ENCODE peak calls at places on chromosomes 7 and 10, in ten cellular contexts. Q, B, S, I, V, X, Z, W, N and A are unnamed samples.

GRCh38 chr7:75905785-75906604 is 9.0 kb upstream of the POR start:
- DNase-seq in Q (peak), B (peak), S (peak), I (no peak), V (no peak), X (peak), Z (no peak), W (no peak), N (peak), A (peak)

GRCh38 chr10:49598986-49599385 is 11.1 kb upstream of the SLC18A3 start:
- DNase-seq in Q (no peak), B (no peak), S (peak), I (no peak), V (no peak), X (peak), Z (no peak), W (no peak), N (peak), A (peak)

GRCh38 chr10:46520941-46521340 is 35.5 kb downstream of the GPRIN2 start:
- DNase-seq in Q (peak), B (peak), S (peak), I (no peak), V (no peak), X (no peak), Z (no peak), W (no peak), N (peak), A (no peak)

GRCh38 chr7:33874943-33875342 is 30.4 kb upstream of the BMPER start:
- DNase-seq in Q (peak), B (no peak), S (peak), I (no peak), V (no peak), X (peak), Z (no peak), W (no peak), N (peak), A (no peak)

GRCh38 chr7:100879685-100880261 is 4.9 kb downstream of the SRRT start:
- DNase-seq in Q (no peak), B (no peak), S (no peak), I (no peak), V (no peak), X (no peak), Z (no peak), W (no peak), N (no peak), A (no peak)

GRCh38 chr7:44534501-44534900 is 6.6 kb downstream of the NPC1L1 start:
- DNase-seq in Q (peak), B (no peak), S (peak), I (peak), V (no peak), X (no peak), Z (no peak), W (no peak), N (no peak), A (peak)

GRCh38 chr7:13908667-13909382 is 80.6 kb downstream of the ETV1 start:
- DNase-seq in Q (no peak), B (no peak), S (peak), I (peak), V (no peak), X (no peak), Z (no peak), W (no peak), N (no peak), A (no peak)

GRCh38 chr7:101378808-101379207 is 16.1 kb downstream of the COL26A1 start:
- DNase-seq in Q (peak), B (no peak), S (peak), I (no peak), V (no peak), X (no peak), Z (no peak), W (no peak), N (no peak), A (peak)

GRCh38 chr7:158098125-158099030 is 489.2 kb downstream of the PTPRN2 start:
- DNase-seq in Q (no peak), B (no peak), S (no peak), I (no peak), V (no peak), X (no peak), Z (no peak), W (no peak), N (no peak), A (no peak)

GRCh38 chr10:53130337-53130736 is 357.8 kb upstream of the MBL2 start:
- DNase-seq in Q (no peak), B (no peak), S (no peak), I (no peak), V (no peak), X (no peak), Z (no peak), W (no peak), N (no peak), A (no peak)

GRCh38 chr7:95649546-95649945 is 53.2 kb upstream of the PDK4 start:
- DNase-seq in Q (no peak), B (no peak), S (no peak), I (no peak), V (no peak), X (no peak), Z (no peak), W (no peak), N (no peak), A (no peak)

GRCh38 chr7:18202315-18203045 is 174.8 kb upstream of the PRPS1L1 start:
- DNase-seq in Q (no peak), B (no peak), S (no peak), I (no peak), V (no peak), X (no peak), Z (no peak), W (no peak), N (no peak), A (no peak)

GRCh38 chr10:70432101-70432500 is 9.4 kb downstream of the NODAL start:
- DNase-seq in Q (no peak), B (no peak), S (peak), I (no peak), V (no peak), X (no peak), Z (no peak), W (no peak), N (no peak), A (no peak)

GRCh38 chr7:33221374-33221773 is 92.0 kb downstream of the BBS9 start:
- DNase-seq in Q (no peak), B (no peak), S (no peak), I (no peak), V (no peak), X (no peak), Z (no peak), W (no peak), N (no peak), A (no peak)

GRCh38 chr7:94374231-94374630 is 20.5 kb upstream of the COL1A2 start:
- DNase-seq in Q (peak), B (peak), S (peak), I (no peak), V (no peak), X (peak), Z (no peak), W (no peak), N (peak), A (peak)

GRCh38 chr10:82942572-82943091 is 1067.6 kb downstream of the NRG3 start:
- DNase-seq in Q (no peak), B (no peak), S (peak), I (no peak), V (no peak), X (peak), Z (no peak), W (no peak), N (no peak), A (no peak)

GRCh38 chr10:10677479-10677878 is 340.2 kb upstream of the CELF2 start:
- DNase-seq in Q (peak), B (peak), S (no peak), I (no peak), V (no peak), X (no peak), Z (no peak), W (no peak), N (peak), A (peak)

GRCh38 chr10:23330953-23331352 is 13.6 kb downstream of the C10orf67 start:
- DNase-seq in Q (no peak), B (no peak), S (no peak), I (no peak), V (no peak), X (no peak), Z (no peak), W (no peak), N (no peak), A (no peak)

GRCh38 chr10:118955531-118956252 is 73.8 kb upstream of the NANOS1 start:
- DNase-seq in Q (no peak), B (no peak), S (no peak), I (no peak), V (no peak), X (no peak), Z (no peak), W (no peak), N (no peak), A (peak)

GRCh38 chr10:97608991-97609561 is 19.6 kb downstream of the C10orf62 start:
- DNase-seq in Q (no peak), B (peak), S (no peak), I (no peak), V (no peak), X (no peak), Z (no peak), W (no peak), N (no peak), A (no peak)

GRCh38 chr10:81013771-81014170 is 476.1 kb downstream of the SH2D4B start:
- DNase-seq in Q (no peak), B (no peak), S (no peak), I (no peak), V (no peak), X (no peak), Z (no peak), W (no peak), N (no peak), A (no peak)

GRCh38 chr7:80941206-80941758 is 22.4 kb upstream of the SEMA3C start:
- DNase-seq in Q (peak), B (no peak), S (peak), I (no peak), V (no peak), X (peak), Z (no peak), W (no peak), N (peak), A (peak)

GRCh38 chr10:77837925-77838595 is 88.5 kb downstream of the DLG5 start:
- DNase-seq in Q (no peak), B (no peak), S (no peak), I (no peak), V (no peak), X (no peak), Z (no peak), W (no peak), N (no peak), A (no peak)

GRCh38 chr10:79295593-79295992 is 51.7 kb upstream of the PPIF start:
- DNase-seq in Q (no peak), B (peak), S (peak), I (no peak), V (no peak), X (no peak), Z (no peak), W (no peak), N (no peak), A (peak)

GRCh38 chr10:99676895-99677294 is 17.6 kb downstream of the ENTPD7 start:
- DNase-seq in Q (no peak), B (no peak), S (no peak), I (no peak), V (no peak), X (no peak), Z (no peak), W (no peak), N (peak), A (no peak)

GRCh38 chr7:104848386-104848990 is 165.5 kb upstream of the KMT2E start:
- DNase-seq in Q (peak), B (no peak), S (peak), I (peak), V (no peak), X (peak), Z (peak), W (peak), N (peak), A (peak)

GRCh38 chr10:17004801-17005380 is 124.7 kb downstream of the CUBN start:
- DNase-seq in Q (no peak), B (no peak), S (no peak), I (no peak), V (no peak), X (no peak), Z (no peak), W (no peak), N (no peak), A (no peak)

GRCh38 chr10:122053314-122053713 is 64.4 kb downstream of the TACC2 start:
- DNase-seq in Q (no peak), B (no peak), S (no peak), I (no peak), V (no peak), X (no peak), Z (no peak), W (no peak), N (no peak), A (no peak)